ENCODE peak calls at places on chromosomes 2 and 18, in six cellular contexts. H is hippocampal formation; N is transverse colon; U is stimulated activated CD4-positive, alpha-beta T cell treated with anti-CD3 and anti-CD28 coated beads, TNF-alpha, amount 100 ng/mL, for 1 hour; D is Right ventricle myocardium superior; X is left ventricle myocardium inferior. O is an unnamed sample.

GRCh38 chr18:4374564-4374963 is 80.5 kb downstream of the DLGAP1 start:
- DNase-seq in H (no peak), N (no peak), U (no peak), D (no peak), X (no peak), O (no peak)

GRCh38 chr2:227472265-227473018 is 486 bp downstream of the AGFG1 start:
- DNase-seq in H (no peak), N (peak), U (no peak), D (peak), X (peak), O (peak)

GRCh38 chr2:10159486-10160160 is 37.1 kb downstream of the RRM2 start:
- DNase-seq in H (no peak), N (no peak), U (no peak), D (no peak), X (no peak), O (no peak)

GRCh38 chr2:241811209-241811951 is 2.4 kb downstream of the NEU4 start:
- DNase-seq in H (peak), N (no peak), U (no peak), D (peak), X (peak), O (no peak)

GRCh38 chr2:171348056-171348455 is 85.7 kb downstream of the METTL8 start:
- DNase-seq in H (no peak), N (no peak), U (no peak), D (no peak), X (no peak), O (no peak)

GRCh38 chr2:239580199-239580527 is 179.3 kb upstream of the HDAC4 start:
- DNase-seq in H (no peak), N (no peak), U (no peak), D (no peak), X (no peak), O (no peak)

GRCh38 chr18:8860845-8861642 is 155.7 kb downstream of the MTCL1 start:
- DNase-seq in H (no peak), N (no peak), U (no peak), D (no peak), X (no peak), O (no peak)

GRCh38 chr18:53070706-53071105 is 730.7 kb downstream of the DCC start:
- DNase-seq in H (no peak), N (no peak), U (no peak), D (no peak), X (no peak), O (no peak)

O was measured in activated effector memory CD4-positive, alpha-beta T cell treated with anti-CD3 and anti-CD28 coated beads, Interleukin-2, amount 50 U/mL, for 16 hours.